ENCODE peak calls at places on chromosomes 1 and 21, in four cellular contexts. X is epithelial cell of esophagus; T is stimulated activated effector memory CD8-positive, alpha-beta T cell treated with anti-CD3 and anti-CD28 coated beads, Interleukin-12 subunit alpha, Interleukin-12 subunit beta, amount 100 ng/mL, for 72 hours; J is heart left ventricle. O is an unnamed sample.

GRCh38 chr21:27564684-27565280 is 597.9 kb upstream of the ADAMTS5 start:
- DNase-seq in T (no peak), X (peak), J (peak), O (peak)

GRCh38 chr1:228314658-228315483 is 91.8 kb downstream of the TRIM11 start:
- DNase-seq in J (peak), T (no peak), X (no peak), O (peak)

GRCh38 chr1:2635271-2636010 is 2.6 kb upstream of the MMEL1 start:
- DNase-seq in J (no peak), T (no peak), X (no peak), O (no peak)

GRCh38 chr1:117095237-117095636 is 26.3 kb downstream of the TRIM45 start:
- DNase-seq in J (no peak), X (no peak), T (no peak), O (no peak)

GRCh38 chr1:242586355-242586670 is 61.8 kb upstream of the PLD5 start:
- DNase-seq in J (no peak), X (no peak), T (no peak), O (no peak)

GRCh38 chr1:219123041-219123440 is 50.6 kb upstream of the LYPLAL1 start:
- DNase-seq in X (no peak), T (no peak), J (no peak), O (no peak)

GRCh38 chr1:213244664-213245091 is 193.6 kb downstream of the RPS6KC1 start:
- DNase-seq in X (peak), J (peak), T (no peak), O (no peak)

GRCh38 chr1:54156986-54157385 is 4.2 kb upstream of the CDCP2 start:
- DNase-seq in J (no peak), X (no peak), T (no peak), O (no peak)

GRCh38 chr1:224082146-224082545 is 31.8 kb upstream of the FBXO28 start:
- DNase-seq in X (no peak), J (no peak), T (no peak), O (no peak)

GRCh38 chr1:11196945-11197344 is 7.8 kb downstream of the ANGPTL7 start:
- DNase-seq in T (no peak), X (no peak), J (no peak), O (no peak)

GRCh38 chr1:106181866-106182265 is 874.6 kb upstream of the PRMT6 start:
- DNase-seq in X (no peak), T (no peak), J (no peak), O (no peak)

GRCh38 chr1:212286437-212287131 is 1.4 kb downstream of the PPP2R5A start:
- DNase-seq in T (no peak), X (peak), J (no peak), O (no peak)

GRCh38 chr1:62508187-62508758 is 71.4 kb downstream of the USP1 start:
- DNase-seq in T (no peak), J (no peak), X (peak), O (no peak)

O was measured in left ventricle myocardium inferior.